ENCODE peak calls at places on chromosomes 2 and 18, in eight cellular contexts. V is stimulated activated naive CD4-positive, alpha-beta T cell; L is Calu3; F is LoVo; E is activated T-cell treated with anti-CD3 and anti-CD28 coated beads for 48 hours; Z is memory B cell; U is body of pancreas; P is activated naive CD8-positive, alpha-beta T cell treated with anti-CD3 and anti-CD28 coated beads, Interleukin-2, amount 50 U/mL, for 16 hours. Y is an unnamed sample.

GRCh38 chr2:62550466-62550865 is 44.5 kb upstream of the TMEM17 start:
- DNase-seq in V (no peak), L (no peak), F (no peak), E (no peak), Z (no peak), U (no peak), P (no peak), Y (peak)

GRCh38 chr2:121501554-121501953 is 29.1 kb upstream of the RNU4ATAC start:
- DNase-seq in V (no peak), L (no peak), F (no peak), E (no peak), Z (no peak), U (no peak), P (no peak), Y (no peak)

GRCh38 chr2:156464106-156464505 is 27.9 kb downstream of the GPD2 start:
- DNase-seq in V (no peak), L (no peak), F (no peak), E (no peak), Z (no peak), U (no peak), P (no peak), Y (no peak)

GRCh38 chr2:239354791-239355136 is 46.1 kb downstream of the HDAC4 start:
- DNase-seq in V (no peak), L (no peak), F (no peak), E (no peak), Z (no peak), U (no peak), P (no peak), Y (no peak)

GRCh38 chr18:7329036-7329435 is 98.1 kb downstream of the LRRC30 start:
- DNase-seq in V (no peak), L (no peak), F (no peak), E (no peak), Z (no peak), U (no peak), P (no peak), Y (no peak)

GRCh38 chr2:55141572-55142413 is 90.3 kb downstream of the CLHC1 start:
- DNase-seq in V (peak), L (peak), F (no peak), E (no peak), Z (no peak), U (peak), P (no peak), Y (no peak)

GRCh38 chr18:75207298-75208054 is 1.5 kb downstream of the PTGR3 start:
- DNase-seq in V (no peak), L (no peak), F (no peak), E (peak), Z (no peak), U (peak), P (no peak), Y (no peak)

GRCh38 chr2:72562451-72563153 is 263.2 kb downstream of the EXOC6B start:
- DNase-seq in V (no peak), L (no peak), F (no peak), E (no peak), Z (no peak), U (no peak), P (no peak), Y (peak)

GRCh38 chr2:2775018-2775417 is 443.9 kb upstream of the MYT1L start:
- DNase-seq in V (no peak), L (no peak), F (no peak), E (no peak), Z (no peak), U (no peak), P (no peak), Y (no peak)

GRCh38 chr2:44751754-44752479 is 189.6 kb upstream of the SIX3 start:
- DNase-seq in V (no peak), L (no peak), F (no peak), E (no peak), Z (no peak), U (no peak), P (no peak), Y (no peak)